ENCODE peak calls at places on chromosomes 4 and X, in six cellular contexts. One of them, this sample, is unnamed.
A peak's percentile ranks its signal among the peaks of the same experiment; 100 is the strongest.

GRCh38 chrX:22135171-22135711 is 103.1 kb downstream of the PHEX start:
- DNase-seq in NCI-H460: peak; percentile 53
- DNase-seq in sciatic nerve: no peak
- DNase-seq in RCC 7860: peak; percentile 79
- DNase-seq in aorta: no peak
- DNase-seq in MM.1S: peak; percentile 53
- DNase-seq in this sample: no peak

GRCh38 chr4:87313756-87314155 is 8.9 kb downstream of the HSD17B13 start:
- DNase-seq in NCI-H460: no peak
- DNase-seq in sciatic nerve: no peak
- DNase-seq in RCC 7860: no peak
- DNase-seq in aorta: no peak
- DNase-seq in MM.1S: no peak
- DNase-seq in this sample: no peak

GRCh38 chr4:100891808-100892207 is 374.0 kb upstream of the EMCN start:
- DNase-seq in NCI-H460: no peak
- DNase-seq in sciatic nerve: no peak
- DNase-seq in RCC 7860: no peak
- DNase-seq in aorta: no peak
- DNase-seq in MM.1S: no peak
- DNase-seq in this sample: no peak

GRCh38 chrX:78753571-78753970 is 6.1 kb downstream of the LPAR4 start:
- DNase-seq in NCI-H460: no peak
- DNase-seq in sciatic nerve: no peak
- DNase-seq in RCC 7860: no peak
- DNase-seq in aorta: no peak
- DNase-seq in MM.1S: no peak
- DNase-seq in this sample: no peak

GRCh38 chr4:114223580-114223979 is 244.1 kb upstream of the ARSJ start:
- DNase-seq in NCI-H460: no peak
- DNase-seq in sciatic nerve: no peak
- DNase-seq in RCC 7860: no peak
- DNase-seq in aorta: no peak
- DNase-seq in MM.1S: no peak
- DNase-seq in this sample: no peak

GRCh38 chr4:78247541-78248285 is 190.6 kb downstream of the FRAS1 start:
- DNase-seq in NCI-H460: no peak
- DNase-seq in sciatic nerve: no peak
- DNase-seq in RCC 7860: no peak
- DNase-seq in aorta: no peak
- DNase-seq in MM.1S: no peak
- DNase-seq in this sample: no peak

GRCh38 chr4:37836838-37837413 is 10.4 kb downstream of the PGM2 start:
- DNase-seq in NCI-H460: no peak
- DNase-seq in sciatic nerve: no peak
- DNase-seq in RCC 7860: no peak
- DNase-seq in aorta: no peak
- DNase-seq in MM.1S: no peak
- DNase-seq in this sample: no peak

GRCh38 chr4:168743576-168743975 is 246.7 kb downstream of the PALLD start:
- DNase-seq in NCI-H460: no peak
- DNase-seq in sciatic nerve: no peak
- DNase-seq in RCC 7860: no peak
- DNase-seq in aorta: no peak
- DNase-seq in MM.1S: no peak
- DNase-seq in this sample: no peak

GRCh38 chrX:100895365-100896075 is 21.4 kb upstream of the NOX1 start:
- DNase-seq in NCI-H460: peak; percentile 61
- DNase-seq in sciatic nerve: no peak
- DNase-seq in RCC 7860: no peak
- DNase-seq in aorta: no peak
- DNase-seq in MM.1S: peak; percentile 35
- DNase-seq in this sample: peak; percentile 19

GRCh38 chr4:158964114-158964727 is 138.7 kb upstream of the RAPGEF2 start:
- DNase-seq in NCI-H460: no peak
- DNase-seq in sciatic nerve: no peak
- DNase-seq in RCC 7860: no peak
- DNase-seq in aorta: no peak
- DNase-seq in MM.1S: no peak
- DNase-seq in this sample: no peak

GRCh38 chrX:75483935-75484334 is 38.9 kb downstream of the ZDHHC15 start:
- DNase-seq in NCI-H460: no peak
- DNase-seq in sciatic nerve: no peak
- DNase-seq in RCC 7860: no peak
- DNase-seq in aorta: no peak
- DNase-seq in MM.1S: no peak
- DNase-seq in this sample: no peak

GRCh38 chr4:80006935-80007744 is 65.9 kb downstream of the ANTXR2 start:
- DNase-seq in NCI-H460: peak; percentile 8
- DNase-seq in sciatic nerve: no peak
- DNase-seq in RCC 7860: no peak
- DNase-seq in aorta: no peak
- DNase-seq in MM.1S: peak; percentile 67
- DNase-seq in this sample: no peak

GRCh38 chr4:183080372-183081115 is 18.5 kb upstream of the WWC2 start:
- DNase-seq in NCI-H460: no peak
- DNase-seq in sciatic nerve: no peak
- DNase-seq in RCC 7860: no peak
- DNase-seq in aorta: no peak
- DNase-seq in MM.1S: no peak
- DNase-seq in this sample: no peak

GRCh38 chrX:154411322-154411980 is at the start of gene TAFAZZIN:
- DNase-seq in NCI-H460: peak; percentile 60
- DNase-seq in sciatic nerve: peak; percentile 83
- DNase-seq in RCC 7860: peak; percentile 29
- DNase-seq in aorta: peak; percentile 92
- DNase-seq in MM.1S: peak; percentile 75
- DNase-seq in this sample: peak; percentile 80

GRCh38 chr4:54217642-54218486 is 11.2 kb upstream of the PDGFRA start:
- DNase-seq in NCI-H460: peak; percentile 67
- DNase-seq in sciatic nerve: peak; percentile 84
- DNase-seq in RCC 7860: peak; percentile 53
- DNase-seq in aorta: peak; percentile 82
- DNase-seq in MM.1S: peak; percentile 74
- DNase-seq in this sample: peak; percentile 78

GRCh38 chr4:2570551-2571222 is 34.2 kb downstream of the FAM193A start:
- DNase-seq in NCI-H460: no peak
- DNase-seq in sciatic nerve: no peak
- DNase-seq in RCC 7860: no peak
- DNase-seq in aorta: no peak
- DNase-seq in MM.1S: no peak
- DNase-seq in this sample: no peak

GRCh38 chr4:112633477-112634235 is 3.1 kb downstream of the ZGRF1 start:
- DNase-seq in NCI-H460: peak; percentile 21
- DNase-seq in sciatic nerve: no peak
- DNase-seq in RCC 7860: no peak
- DNase-seq in aorta: no peak
- DNase-seq in MM.1S: peak; percentile 44
- DNase-seq in this sample: no peak

GRCh38 chr4:150886597-150886996 is 128.5 kb downstream of the LRBA start:
- DNase-seq in NCI-H460: no peak
- DNase-seq in sciatic nerve: no peak
- DNase-seq in RCC 7860: no peak
- DNase-seq in aorta: no peak
- DNase-seq in MM.1S: no peak
- DNase-seq in this sample: no peak

GRCh38 chr4:156992943-156993342 is 21.3 kb upstream of the PDGFC start:
- DNase-seq in NCI-H460: no peak
- DNase-seq in sciatic nerve: no peak
- DNase-seq in RCC 7860: no peak
- DNase-seq in aorta: no peak
- DNase-seq in MM.1S: no peak
- DNase-seq in this sample: no peak

GRCh38 chr4:139015948-139016451 is 419 bp downstream of the NOCT start:
- DNase-seq in NCI-H460: peak; percentile 11
- DNase-seq in sciatic nerve: no peak
- DNase-seq in RCC 7860: no peak
- DNase-seq in aorta: peak; percentile 78
- DNase-seq in MM.1S: peak; percentile 66
- DNase-seq in this sample: peak; percentile 28

This sample was measured in ovary.